ENCODE peak calls at places on chromosomes 12 and 14, in nine cellular contexts. One of them, this sample, is unnamed. For H3K4me1, the result is how much of the 10 kb centered on the place peaks cover.

GRCh38 chr12:90062799-90063198 is 354.2 kb upstream of the ATP2B1 start:
- DNase-seq in breast epithelium: no peak
- DNase-seq in tibial artery: no peak
- DNase-seq in suprapubic skin: no peak
- DNase-seq in left lung: no peak
- DNase-seq in thoracic aorta: no peak
- DNase-seq in heart left ventricle: no peak
- DNase-seq in kidney: no peak
- DNase-seq in right lobe of liver: no peak
- DNase-seq in this sample: no peak

GRCh38 chr12:100987552-100988277 is 193.1 kb downstream of the ANO4 start:
- DNase-seq in thoracic aorta: no peak
- DNase-seq in breast epithelium: no peak
- DNase-seq in left lung: no peak
- DNase-seq in suprapubic skin: no peak
- DNase-seq in right lobe of liver: peak
- DNase-seq in kidney: no peak
- DNase-seq in heart left ventricle: no peak
- DNase-seq in tibial artery: no peak
- DNase-seq in this sample: peak

GRCh38 chr12:29610473-29611174 is 113.1 kb upstream of the OVCH1 start:
- DNase-seq in right lobe of liver: no peak
- DNase-seq in heart left ventricle: no peak
- DNase-seq in left lung: no peak
- DNase-seq in kidney: no peak
- DNase-seq in tibial artery: no peak
- DNase-seq in suprapubic skin: no peak
- DNase-seq in breast epithelium: no peak
- DNase-seq in thoracic aorta: no peak
- DNase-seq in this sample: no peak

GRCh38 chr12:76346798-76347420 is 1.3 kb downstream of the BBS10 start:
- DNase-seq in breast epithelium: no peak
- DNase-seq in left lung: no peak
- DNase-seq in thoracic aorta: no peak
- DNase-seq in kidney: no peak
- DNase-seq in heart left ventricle: peak
- DNase-seq in suprapubic skin: no peak
- DNase-seq in right lobe of liver: no peak
- DNase-seq in tibial artery: no peak
- DNase-seq in this sample: no peak

GRCh38 chr12:19451196-19451595 is 11.9 kb downstream of the AEBP2 start:
- DNase-seq in suprapubic skin: no peak
- DNase-seq in kidney: no peak
- DNase-seq in tibial artery: peak
- DNase-seq in thoracic aorta: no peak
- DNase-seq in right lobe of liver: no peak
- DNase-seq in breast epithelium: no peak
- DNase-seq in heart left ventricle: no peak
- DNase-seq in left lung: no peak
- DNase-seq in this sample: no peak

GRCh38 chr14:71395151-71395604 is 487.9 kb downstream of the PCNX1 start:
- DNase-seq in heart left ventricle: no peak
- DNase-seq in kidney: no peak
- DNase-seq in thoracic aorta: no peak
- DNase-seq in breast epithelium: no peak
- DNase-seq in left lung: no peak
- DNase-seq in suprapubic skin: no peak
- DNase-seq in right lobe of liver: no peak
- DNase-seq in tibial artery: no peak
- DNase-seq in this sample: no peak

GRCh38 chr14:67820428-67820881 is 876 bp downstream of the RAD51B start:
- DNase-seq in thoracic aorta: no peak
- DNase-seq in right lobe of liver: no peak
- DNase-seq in breast epithelium: no peak
- DNase-seq in tibial artery: no peak
- DNase-seq in heart left ventricle: no peak
- DNase-seq in left lung: no peak
- DNase-seq in kidney: no peak
- DNase-seq in suprapubic skin: no peak
- DNase-seq in this sample: no peak

GRCh38 chr12:89566615-89567014 is 40.8 kb upstream of the POC1B start:
- DNase-seq in tibial artery: no peak
- DNase-seq in thoracic aorta: no peak
- DNase-seq in suprapubic skin: no peak
- DNase-seq in breast epithelium: no peak
- DNase-seq in kidney: no peak
- DNase-seq in left lung: no peak
- DNase-seq in right lobe of liver: no peak
- DNase-seq in heart left ventricle: no peak
- DNase-seq in this sample: no peak

GRCh38 chr12:11795910-11796459 is 146.5 kb downstream of the ETV6 start:
- DNase-seq in suprapubic skin: no peak
- DNase-seq in tibial artery: no peak
- DNase-seq in right lobe of liver: no peak
- DNase-seq in thoracic aorta: no peak
- DNase-seq in breast epithelium: no peak
- DNase-seq in left lung: no peak
- DNase-seq in heart left ventricle: no peak
- DNase-seq in kidney: no peak
- DNase-seq in this sample: no peak

GRCh38 chr12:69130064-69130463 is 109.3 kb upstream of the CPSF6 start:
- DNase-seq in tibial artery: no peak
- DNase-seq in right lobe of liver: no peak
- DNase-seq in breast epithelium: no peak
- DNase-seq in thoracic aorta: no peak
- DNase-seq in kidney: no peak
- DNase-seq in heart left ventricle: no peak
- DNase-seq in left lung: no peak
- DNase-seq in suprapubic skin: no peak
- DNase-seq in this sample: no peak

GRCh38 chr14:97270308-97270707 is 473.1 kb downstream of the VRK1 start:
- DNase-seq in suprapubic skin: no peak
- DNase-seq in heart left ventricle: no peak
- DNase-seq in breast epithelium: no peak
- DNase-seq in thoracic aorta: no peak
- DNase-seq in left lung: no peak
- DNase-seq in right lobe of liver: no peak
- DNase-seq in kidney: no peak
- DNase-seq in tibial artery: no peak
- DNase-seq in this sample: no peak

GRCh38 chr12:54430471-54431075 is 11.5 kb upstream of the ITGA5 start:
- DNase-seq in thoracic aorta: no peak
- DNase-seq in left lung: no peak
- DNase-seq in tibial artery: no peak
- DNase-seq in suprapubic skin: no peak
- DNase-seq in heart left ventricle: no peak
- DNase-seq in breast epithelium: no peak
- DNase-seq in kidney: no peak
- DNase-seq in right lobe of liver: no peak
- DNase-seq in this sample: no peak

GRCh38 chr12:52280796-52281560 is 6.5 kb downstream of the KRT86 start:
- DNase-seq in kidney: peak
- DNase-seq in right lobe of liver: no peak
- DNase-seq in breast epithelium: peak
- DNase-seq in suprapubic skin: peak
- DNase-seq in thoracic aorta: no peak
- DNase-seq in tibial artery: peak
- DNase-seq in heart left ventricle: peak
- DNase-seq in left lung: peak
- DNase-seq in this sample: peak

GRCh38 chr12:3658327-3659163 is 94.4 kb downstream of the CRACR2A start:
- DNase-seq in thoracic aorta: no peak
- DNase-seq in left lung: no peak
- DNase-seq in breast epithelium: no peak
- DNase-seq in kidney: no peak
- DNase-seq in heart left ventricle: no peak
- DNase-seq in right lobe of liver: no peak
- DNase-seq in tibial artery: no peak
- DNase-seq in suprapubic skin: no peak
- DNase-seq in this sample: no peak
- TF ChIP-seq CTCF in thoracic aorta: no peak
- TF ChIP-seq CTCF in left lung: peak
- TF ChIP-seq CTCF in breast epithelium: no peak
- TF ChIP-seq CTCF in kidney: peak
- TF ChIP-seq CTCF in heart left ventricle: peak
- TF ChIP-seq CTCF in right lobe of liver: peak
- TF ChIP-seq CTCF in tibial artery: no peak
- TF ChIP-seq CTCF in suprapubic skin: peak
- TF ChIP-seq CTCF in this sample: no peak

GRCh38 chr12:56634837-56635538 is 4.9 kb upstream of the BAZ2A start:
- DNase-seq in tibial artery: peak
- DNase-seq in left lung: peak
- DNase-seq in suprapubic skin: peak
- DNase-seq in kidney: peak
- DNase-seq in thoracic aorta: no peak
- DNase-seq in breast epithelium: peak
- DNase-seq in right lobe of liver: peak
- DNase-seq in heart left ventricle: peak
- DNase-seq in this sample: peak

GRCh38 chr12:56634242-56634836 is 4.2 kb upstream of the BAZ2A start:
- DNase-seq in left lung: peak
- DNase-seq in kidney: peak
- DNase-seq in tibial artery: peak
- DNase-seq in suprapubic skin: peak
- DNase-seq in right lobe of liver: peak
- DNase-seq in thoracic aorta: no peak
- DNase-seq in breast epithelium: peak
- DNase-seq in heart left ventricle: peak
- DNase-seq in this sample: no peak

GRCh38 chr12:56633465-56634241 is 3.5 kb upstream of the BAZ2A start:
- DNase-seq in suprapubic skin: no peak
- DNase-seq in left lung: no peak
- DNase-seq in tibial artery: no peak
- DNase-seq in breast epithelium: no peak
- DNase-seq in heart left ventricle: no peak
- DNase-seq in kidney: no peak
- DNase-seq in right lobe of liver: no peak
- DNase-seq in thoracic aorta: no peak
- DNase-seq in this sample: no peak

GRCh38 chr12:56631790-56632700 is 1.9 kb upstream of the BAZ2A start:
- DNase-seq in tibial artery: peak
- DNase-seq in heart left ventricle: peak
- DNase-seq in kidney: peak
- DNase-seq in thoracic aorta: peak
- DNase-seq in left lung: peak
- DNase-seq in right lobe of liver: peak
- DNase-seq in suprapubic skin: peak
- DNase-seq in breast epithelium: peak
- DNase-seq in this sample: peak

DNA sequence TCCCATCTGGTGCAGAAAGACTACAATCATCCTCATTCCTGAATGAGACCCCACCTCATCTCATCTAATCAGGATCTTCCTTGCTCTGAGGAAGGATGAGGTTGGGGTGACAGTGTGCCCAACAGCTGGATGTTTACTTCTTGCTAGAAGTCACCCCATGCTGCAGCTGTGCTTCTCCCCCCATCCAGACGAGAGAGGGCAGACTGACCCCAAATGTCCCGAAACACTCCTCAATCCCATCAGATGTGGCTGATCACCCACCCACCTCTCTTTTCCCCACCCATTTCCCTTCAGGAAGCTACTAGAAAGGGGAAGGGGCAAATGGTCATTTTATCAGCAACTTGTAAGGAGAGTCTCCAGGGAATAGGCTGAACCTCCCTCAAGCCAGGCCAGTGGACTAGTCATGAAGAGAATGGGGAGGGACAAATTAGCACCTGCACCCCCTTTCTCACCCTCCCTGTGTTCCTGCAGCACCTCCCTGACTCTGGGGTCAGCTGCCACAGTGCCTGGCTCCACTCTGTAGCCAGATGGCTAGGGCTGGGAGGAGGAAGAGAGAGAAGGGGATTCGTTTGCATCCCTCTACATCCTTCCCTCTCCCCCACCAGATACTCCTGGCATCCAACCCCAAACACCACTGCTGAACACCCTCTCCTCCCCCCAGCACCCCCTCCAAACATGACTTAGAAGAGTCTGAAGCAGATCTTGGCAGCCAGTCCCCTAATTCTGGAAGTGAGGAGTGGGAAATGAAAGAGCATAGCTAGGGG is 2.8 kb upstream of the BAZ2A start:
- DNase-seq in heart left ventricle: no peak
- DNase-seq in thoracic aorta: no peak
- DNase-seq in tibial artery: no peak
- DNase-seq in breast epithelium: no peak
- DNase-seq in left lung: no peak
- DNase-seq in right lobe of liver: no peak
- DNase-seq in suprapubic skin: no peak
- DNase-seq in kidney: no peak
- DNase-seq in this sample: no peak
- H3K4me1 ChIP-seq in heart left ventricle: under half
- H3K4me1 ChIP-seq in thoracic aorta: under half
- H3K4me1 ChIP-seq in tibial artery: half or more
- H3K4me1 ChIP-seq in breast epithelium: under half
- H3K4me1 ChIP-seq in left lung: half or more
- H3K4me1 ChIP-seq in right lobe of liver: under half
- H3K4me1 ChIP-seq in suprapubic skin: half or more
- H3K4me1 ChIP-seq in kidney: under half
- H3K4me1 ChIP-seq in this sample: half or more

DNA sequence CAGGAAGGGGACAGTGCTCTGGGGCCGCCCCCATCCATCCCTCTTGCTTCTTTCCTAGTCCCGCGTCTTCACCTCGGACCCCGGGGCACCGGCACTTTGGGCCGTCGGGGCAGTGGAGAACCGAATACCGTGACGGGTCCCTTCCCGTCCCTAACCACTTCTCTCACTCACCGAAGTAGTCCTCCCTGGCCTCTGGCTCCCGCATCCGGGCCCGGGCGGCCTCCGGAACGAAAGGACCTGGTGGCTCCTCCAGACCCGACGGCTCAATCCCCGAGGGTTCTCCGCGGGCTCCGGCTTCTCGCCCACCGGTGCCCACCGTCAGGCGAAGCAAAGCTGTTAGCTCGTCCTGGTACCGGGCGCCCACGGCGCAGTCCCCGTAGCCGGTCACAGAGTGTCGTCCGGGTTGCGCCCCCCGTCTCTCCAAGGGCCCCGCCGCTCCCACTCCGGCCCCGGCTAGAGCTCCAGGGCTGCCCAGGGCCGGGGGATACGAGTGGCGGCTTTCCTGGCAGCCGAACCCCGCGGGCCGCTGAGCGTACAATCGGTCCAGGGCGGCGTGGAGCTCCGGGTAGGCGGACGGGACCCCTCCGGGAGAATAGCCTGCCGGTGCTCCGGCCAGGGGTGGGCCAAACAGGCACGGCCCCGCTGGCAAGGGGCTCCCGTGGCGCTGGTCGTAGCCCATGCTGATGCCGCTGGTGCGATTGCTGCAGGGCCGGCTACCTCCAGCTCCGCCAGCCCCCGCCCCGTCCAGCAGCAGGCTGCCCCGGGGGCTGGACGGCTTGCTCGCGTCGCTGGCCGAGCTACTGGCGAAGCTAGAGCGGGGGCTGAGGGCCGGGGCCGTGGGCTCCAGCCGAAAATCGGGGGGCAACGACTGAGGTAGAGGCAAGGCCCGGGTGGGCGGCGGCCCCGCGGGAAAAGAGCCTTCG is 1.0 kb downstream of the AJUBA start:
- DNase-seq in kidney: peak
- DNase-seq in breast epithelium: no peak
- DNase-seq in suprapubic skin: peak
- DNase-seq in tibial artery: no peak
- DNase-seq in left lung: no peak
- DNase-seq in heart left ventricle: peak
- DNase-seq in thoracic aorta: no peak
- DNase-seq in right lobe of liver: peak
- DNase-seq in this sample: no peak
- H3K4me3 ChIP-seq in kidney: peak
- H3K4me3 ChIP-seq in breast epithelium: peak
- H3K4me3 ChIP-seq in suprapubic skin: peak
- H3K4me3 ChIP-seq in tibial artery: peak
- H3K4me3 ChIP-seq in left lung: peak
- H3K4me3 ChIP-seq in heart left ventricle: peak
- H3K4me3 ChIP-seq in thoracic aorta: peak
- H3K4me3 ChIP-seq in right lobe of liver: peak
- H3K4me3 ChIP-seq in this sample: peak

GRCh38 chr12:113867258-113867657 is 98.9 kb downstream of the RBM19 start:
- DNase-seq in thoracic aorta: no peak
- DNase-seq in tibial artery: no peak
- DNase-seq in breast epithelium: no peak
- DNase-seq in kidney: no peak
- DNase-seq in right lobe of liver: no peak
- DNase-seq in left lung: no peak
- DNase-seq in heart left ventricle: no peak
- DNase-seq in suprapubic skin: no peak
- DNase-seq in this sample: no peak
- TF ChIP-seq CTCF in thoracic aorta: no peak
- TF ChIP-seq CTCF in tibial artery: no peak
- TF ChIP-seq CTCF in breast epithelium: no peak
- TF ChIP-seq CTCF in kidney: no peak
- TF ChIP-seq CTCF in right lobe of liver: peak
- TF ChIP-seq CTCF in left lung: no peak
- TF ChIP-seq CTCF in heart left ventricle: no peak
- TF ChIP-seq CTCF in suprapubic skin: no peak
- TF ChIP-seq CTCF in this sample: no peak